ENCODE peak calls at places on chromosome 5, in four cellular contexts. B is uterus, E is AG09309, T is DND-41. U is an unnamed sample.

GRCh38 chr5:137582218-137582617 is 83.1 kb upstream of the SPOCK1 start:
- DNase-seq in B (no peak), E (no peak), T (no peak), U (no peak)

GRCh38 chr5:95669540-95669939 is 13.3 kb downstream of the SPATA9 start:
- DNase-seq in B (peak), E (peak), T (no peak), U (no peak)

GRCh38 chr5:139711852-139712171 is 63.7 kb downstream of the CXXC5 start:
- DNase-seq in B (no peak), E (no peak), T (no peak), U (no peak)

GRCh38 chr5:136018814-136019777 is 9.7 kb upstream of the TGFBI start:
- DNase-seq in B (peak), E (peak), T (no peak), U (no peak)

GRCh38 chr5:134161712-134162395 is 14.9 kb downstream of the SKP1 start:
- DNase-seq in B (no peak), E (no peak), T (no peak), U (no peak)

GRCh38 chr5:73666891-73667290 is 40.9 kb downstream of the ARHGEF28 start:
- DNase-seq in B (no peak), E (no peak), T (no peak), U (no peak)

GRCh38 chr5:153658151-153658550 is 167.7 kb downstream of the GRIA1 start:
- DNase-seq in B (no peak), E (no peak), T (no peak), U (no peak)

GRCh38 chr5:14172149-14172795 is 29.1 kb downstream of the TRIO start:
- DNase-seq in B (no peak), E (no peak), T (no peak), U (peak)

GRCh38 chr5:96093890-96094381 is 132.3 kb upstream of the ELL2 start:
- DNase-seq in B (no peak), E (no peak), T (no peak), U (no peak)

GRCh38 chr5:158727771-158728311 is 371.9 kb downstream of the EBF1 start:
- DNase-seq in B (peak), E (no peak), T (no peak), U (no peak)

GRCh38 chr5:111453290-111453689 is 59.0 kb downstream of the STARD4 start:
- DNase-seq in B (no peak), E (no peak), T (no peak), U (no peak)

GRCh38 chr5:145776886-145777285 is 58.3 kb downstream of the PRELID2 start:
- DNase-seq in B (no peak), E (peak), T (no peak), U (no peak)

GRCh38 chr5:138469540-138470321 is 4.5 kb downstream of the EGR1 start:
- DNase-seq in B (peak), E (peak), T (no peak), U (no peak)

GRCh38 chr5:151868451-151868850 is 56.2 kb downstream of the GLRA1 start:
- DNase-seq in B (no peak), E (no peak), T (no peak), U (no peak)

DNA sequence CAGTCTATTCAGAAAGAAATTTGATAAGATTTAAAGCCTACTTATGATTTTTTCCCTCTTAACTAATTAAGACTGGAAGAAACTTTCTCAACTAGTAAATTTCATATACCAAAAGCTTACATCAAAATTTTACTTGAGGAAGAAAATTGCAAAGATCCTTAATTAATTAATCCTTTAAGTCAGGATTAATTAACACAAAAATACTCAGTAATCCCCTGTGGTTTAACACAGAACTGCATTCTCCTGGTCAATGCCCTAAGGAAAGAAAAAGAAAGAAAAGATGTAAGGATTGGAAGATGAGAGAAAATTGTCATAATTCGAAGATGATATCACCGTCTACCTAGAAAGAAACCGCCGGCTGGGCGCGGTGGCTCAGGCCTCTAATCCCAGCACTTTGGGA is 17.3 kb upstream of the RUFY1 start:
- DNase-seq in B (no peak), E (no peak), T (no peak), U (no peak)
- TF ChIP-seq CTCF in B (no peak), E (no peak), T (no peak), U (no peak)

DNA sequence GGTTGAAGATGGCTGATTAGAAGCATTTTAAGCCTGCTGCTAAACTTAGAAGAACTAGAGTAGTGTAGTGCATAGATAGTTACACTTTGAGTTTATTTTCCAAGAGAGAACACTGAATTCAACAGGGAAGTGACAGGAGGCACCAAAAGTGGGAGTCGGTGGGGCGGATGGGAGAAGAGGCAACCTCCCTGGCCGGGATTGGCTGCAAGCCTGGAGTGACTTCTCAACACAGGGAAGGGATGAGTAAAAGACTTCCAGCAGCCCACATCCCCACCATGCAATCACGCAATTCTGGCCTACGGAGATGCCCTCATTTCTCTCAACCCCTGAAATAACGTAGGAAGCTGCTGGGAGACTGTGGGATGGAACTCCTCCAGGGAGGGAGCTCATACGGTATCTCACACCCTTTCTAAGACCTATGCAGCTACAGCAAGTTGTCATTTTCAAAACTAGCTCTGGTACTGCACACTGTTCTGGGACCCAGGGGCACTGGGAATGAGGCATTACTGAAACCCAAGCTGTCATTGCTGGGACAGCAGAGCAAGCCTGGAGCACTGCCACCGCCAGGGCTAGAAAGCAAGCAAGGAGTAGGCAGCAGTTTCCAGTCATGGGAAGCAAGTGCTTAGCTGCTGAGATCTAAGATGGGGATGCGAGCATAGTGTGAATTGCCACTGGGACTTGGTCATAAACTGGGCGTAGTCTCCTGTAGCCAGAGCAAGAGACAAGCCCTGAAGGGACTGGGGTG is 331.6 kb upstream of the PTGER4 start:
- DNase-seq in B (no peak), E (no peak), T (no peak), U (no peak)
- TF ChIP-seq CTCF in B (no peak), E (no peak), T (no peak), U (no peak)

DNA sequence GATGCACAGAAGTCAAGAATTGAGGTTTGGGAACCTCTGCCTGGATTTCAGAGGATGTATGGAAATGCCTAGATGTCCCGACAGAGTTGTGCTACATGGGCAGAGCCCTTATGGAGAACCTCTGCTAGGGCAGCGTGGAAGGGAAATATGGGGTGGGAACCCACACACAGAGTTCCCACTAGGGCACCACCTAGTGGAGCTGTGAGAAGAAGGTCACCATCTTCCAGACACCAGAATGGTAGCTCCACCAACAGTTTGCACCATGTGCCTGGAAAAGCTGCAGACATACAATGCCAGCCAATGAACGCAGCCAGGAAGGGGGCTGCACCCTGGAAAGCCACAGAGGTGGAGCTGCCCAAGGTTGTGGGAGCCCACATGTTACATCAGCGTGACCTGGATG is 104.5 kb downstream of the STK32A start:
- DNase-seq in B (no peak), E (no peak), T (no peak), U (no peak)
- TF ChIP-seq CTCF in B (no peak), E (no peak), T (peak), U (no peak)

GRCh38 chr5:132469380-132470372 is 20.9 kb downstream of the IRF1 start:
- DNase-seq in B (peak), E (no peak), T (no peak), U (no peak)
- TF ChIP-seq CTCF in B (no peak), E (no peak), T (peak), U (no peak)

U was measured in GM13976.